ENCODE peak calls at places on chromosomes 5 and 9, in four cellular contexts. Z is tibial nerve, M is epithelial cell of esophagus, Y is endothelial cell. B is an unnamed sample.

GRCh38 chr5:115431116-115431515 is 113.5 kb downstream of the FEM1C start:
- DNase-seq in Z (no peak), M (peak; percentile 49), Y (no peak), B (peak; percentile 54)

GRCh38 chr5:998975-999501 is 9.6 kb upstream of the NKD2 start:
- DNase-seq in Z (peak; percentile 3), M (no peak), Y (no peak), B (no peak)

GRCh38 chr5:174736351-174736721 is 12.0 kb downstream of the MSX2 start:
- DNase-seq in Z (no peak), M (peak; percentile 17), Y (no peak), B (no peak)

GRCh38 chr9:34994429-34995287 is 5.1 kb downstream of the DNAJB5 start:
- DNase-seq in Z (no peak), M (peak; percentile 75), Y (peak; percentile 57), B (peak; percentile 44)

GRCh38 chr5:104267282-104268015 is 704.9 kb upstream of the NUDT12 start:
- DNase-seq in Z (no peak), M (no peak), Y (no peak), B (no peak)

GRCh38 chr5:165039748-165040147 is 1534.3 kb downstream of the MAT2B start:
- DNase-seq in Z (no peak), M (no peak), Y (no peak), B (no peak)

GRCh38 chr5:10581867-10582511 is 18.1 kb downstream of the ANKRD33B start:
- DNase-seq in Z (no peak), M (no peak), Y (no peak), B (no peak)

GRCh38 chr5:54746346-54746745 is 228.8 kb downstream of the SNX18 start:
- DNase-seq in Z (no peak), M (no peak), Y (no peak), B (no peak)

GRCh38 chr5:179416906-179417470 is 71.7 kb upstream of the ADAMTS2 start:
- DNase-seq in Z (no peak), M (no peak), Y (no peak), B (no peak)

GRCh38 chr5:178439411-178440162 is 150.6 kb downstream of the COL23A1 start:
- DNase-seq in Z (no peak), M (no peak), Y (no peak), B (no peak)

GRCh38 chr5:74624501-74624900 is 16.0 kb downstream of the ENC1 start:
- DNase-seq in Z (no peak), M (peak; percentile 99), Y (no peak), B (peak; percentile 97)

GRCh38 chr5:33841829-33842228 is 50.0 kb downstream of the ADAMTS12 start:
- DNase-seq in Z (no peak), M (peak; percentile 27), Y (no peak), B (peak; percentile 95)

GRCh38 chr9:72982161-72982799 is 29.4 kb upstream of the ALDH1A1 start:
- DNase-seq in Z (no peak), M (peak; percentile 31), Y (no peak), B (peak; percentile 36)

GRCh38 chr9:14309403-14309802 is 4.5 kb downstream of the NFIB start:
- DNase-seq in Z (no peak), M (no peak), Y (no peak), B (peak; percentile 64)

GRCh38 chr9:31588010-31588409 is 796.4 kb upstream of the ACO1 start:
- DNase-seq in Z (no peak), M (no peak), Y (no peak), B (no peak)

GRCh38 chr9:123431581-123431980 is 75.6 kb downstream of the CRB2 start:
- DNase-seq in Z (no peak), M (no peak), Y (no peak), B (no peak)

GRCh38 chr5:22649076-22649475 is 204.1 kb downstream of the CDH12 start:
- DNase-seq in Z (no peak), M (peak; percentile 79), Y (no peak), B (peak; percentile 88)

GRCh38 chr9:114155967-114156294 is 594 bp downstream of the COL27A1 start:
- DNase-seq in Z (no peak), M (peak; percentile 28), Y (peak; percentile 30), B (no peak)

GRCh38 chr9:35771524-35771923 is 17.4 kb upstream of the MSMP start:
- DNase-seq in Z (no peak), M (peak; percentile 44), Y (no peak), B (no peak)

GRCh38 chr9:118009585-118009984 is 305.4 kb downstream of the TLR4 start:
- DNase-seq in Z (no peak), M (no peak), Y (no peak), B (no peak)

GRCh38 chr5:123181394-123181801 is 92.4 kb downstream of the PRDM6 start:
- DNase-seq in Z (no peak), M (no peak), Y (no peak), B (peak; percentile 50)

GRCh38 chr9:79300153-79300552 is 271.6 kb upstream of the TLE4 start:
- DNase-seq in Z (no peak), M (no peak), Y (no peak), B (no peak)

GRCh38 chr5:56301041-56301440 is 67.9 kb upstream of the ANKRD55 start:
- DNase-seq in Z (no peak), M (peak; percentile 97), Y (no peak), B (peak; percentile 95)

GRCh38 chr9:126482361-126483044 is 131.2 kb upstream of the LMX1B start:
- DNase-seq in Z (no peak), M (no peak), Y (peak; percentile 61), B (no peak)

GRCh38 chr5:109611061-109611460 is 78.7 kb upstream of the MAN2A1 start:
- DNase-seq in Z (no peak), M (no peak), Y (no peak), B (no peak)

GRCh38 chr9:8686502-8686901 is 886.9 kb upstream of the DMAC1 start:
- DNase-seq in Z (no peak), M (no peak), Y (no peak), B (no peak)

GRCh38 chr9:107336718-107337360 is 53.8 kb downstream of the RAD23B start:
- DNase-seq in Z (no peak), M (peak; percentile 94), Y (no peak), B (peak; percentile 79)

GRCh38 chr5:23169660-23170416 is 316.7 kb upstream of the CDH12 start:
- DNase-seq in Z (no peak), M (no peak), Y (no peak), B (no peak)

GRCh38 chr5:82019342-82020138 is 47.7 kb downstream of the ATG10 start:
- DNase-seq in Z (no peak), M (no peak), Y (no peak), B (no peak)

GRCh38 chr5:82018462-82018861 is 46.6 kb downstream of the ATG10 start:
- DNase-seq in Z (no peak), M (no peak), Y (no peak), B (no peak)

GRCh38 chr5:82022499-82022898 is 50.7 kb downstream of the ATG10 start:
- DNase-seq in Z (no peak), M (no peak), Y (no peak), B (no peak)

GRCh38 chr5:82023530-82024095 is 51.8 kb downstream of the ATG10 start:
- DNase-seq in Z (no peak), M (no peak), Y (no peak), B (no peak)
- TF ChIP-seq CTCF in Z (no peak), M (no peak), Y (no peak), B (no peak)

GRCh38 chr9:103319979-103320378 is 324.8 kb downstream of the CYLC2 start:
- DNase-seq in Z (no peak), M (peak; percentile 0), Y (no peak), B (no peak)
- TF ChIP-seq CTCF in Z (no peak), M (no peak), Y (no peak), B (no peak)

GRCh38 chr5:41336471-41336870 is 123.1 kb upstream of the C6 start:
- DNase-seq in Z (no peak), M (no peak), Y (no peak), B (no peak)

GRCh38 chr5:41337724-41338123 is 124.4 kb upstream of the C6 start:
- DNase-seq in Z (no peak), M (no peak), Y (no peak), B (no peak)

GRCh38 chr5:41337240-41337639 is 123.9 kb upstream of the C6 start:
- DNase-seq in Z (no peak), M (no peak), Y (no peak), B (no peak)

GRCh38 chr5:41339339-41339738 is 126.0 kb upstream of the C6 start:
- DNase-seq in Z (no peak), M (no peak), Y (no peak), B (no peak)

DNA sequence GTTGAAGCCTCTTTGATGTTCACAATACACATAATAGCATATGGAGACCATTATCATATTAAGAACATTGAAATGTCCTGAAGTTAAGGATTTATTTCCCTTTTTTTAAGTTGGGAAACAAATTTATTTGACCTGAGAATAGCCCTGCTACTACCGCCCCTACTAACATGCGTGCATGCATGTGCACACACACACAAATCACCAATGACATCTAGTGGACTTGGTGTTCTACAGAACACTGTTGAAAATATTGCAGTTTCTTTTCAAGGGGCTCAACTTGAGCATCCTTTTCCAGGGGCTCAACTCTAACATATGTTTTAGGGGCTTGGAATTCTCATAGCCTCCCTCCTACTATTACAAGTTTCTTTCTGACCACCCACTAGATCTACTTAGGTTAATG is 124.9 kb upstream of the C6 start:
- DNase-seq in Z (no peak), M (no peak), Y (no peak), B (no peak)
- TF ChIP-seq CTCF in Z (no peak), M (no peak), Y (no peak), B (no peak)

DNA sequence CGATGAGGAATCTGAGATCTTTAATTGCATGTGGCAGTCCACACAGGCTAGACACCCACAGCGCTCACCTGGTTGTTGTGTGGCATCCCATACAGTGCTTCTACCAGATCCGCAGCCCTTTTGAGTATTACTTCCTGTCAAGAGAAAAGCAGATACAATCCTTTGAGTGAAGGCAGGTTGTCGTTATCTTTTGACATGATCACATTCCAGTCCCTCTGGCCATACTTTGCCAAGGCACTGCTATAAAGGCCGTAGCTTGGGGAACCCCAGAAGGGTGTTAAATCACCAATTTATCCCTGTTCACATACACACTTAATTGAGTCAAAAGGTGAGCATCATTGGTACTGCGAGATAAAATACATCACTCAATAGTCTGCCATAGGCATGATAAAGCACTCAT is 385.7 kb downstream of the EBF1 start:
- DNase-seq in Z (no peak), M (no peak), Y (no peak), B (no peak)
- TF ChIP-seq CTCF in Z (no peak), M (no peak), Y (no peak), B (no peak)

DNA sequence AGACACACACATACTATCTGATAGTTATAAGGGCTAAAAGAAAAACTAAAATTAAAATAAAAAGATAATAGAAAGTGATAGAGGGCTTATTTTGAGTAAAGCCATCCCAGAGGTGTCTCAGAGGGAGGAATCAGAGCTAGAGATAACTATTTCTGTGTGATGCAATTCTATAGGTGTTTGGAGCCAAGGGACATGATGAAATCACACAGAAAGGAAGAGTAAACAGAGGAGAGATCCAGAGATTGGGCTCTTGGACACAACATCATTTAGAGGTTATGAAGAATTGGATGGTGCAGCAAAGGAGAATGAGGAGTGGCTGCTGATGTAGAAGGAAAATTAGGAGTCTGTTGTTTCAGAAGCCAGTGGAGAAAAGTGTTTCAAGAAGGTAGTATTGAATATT is 393.5 kb downstream of the DIRAS2 start:
- DNase-seq in Z (no peak), M (peak; percentile 20), Y (no peak), B (no peak)
- TF ChIP-seq CTCF in Z (no peak), M (no peak), Y (no peak), B (no peak)